ENCODE peak calls at places on chromosome 20, in six cellular contexts. J, M, T, H, B and Z are unnamed samples.

GRCh38 chr20:59181936-59182335 is 18.3 kb downstream of the ZNF831 start:
- DNase-seq in J (no peak), M (no peak), T (no peak), H (no peak), B (no peak), Z (no peak)

GRCh38 chr20:8272758-8273157 is 140.7 kb downstream of the PLCB1 start:
- DNase-seq in J (no peak), M (no peak), T (peak), H (no peak), B (no peak), Z (no peak)

GRCh38 chr20:59515906-59516209 is 88.5 kb upstream of the PHACTR3 start:
- DNase-seq in J (no peak), M (no peak), T (no peak), H (no peak), B (no peak), Z (no peak)

GRCh38 chr20:12112089-12112474 is 194.4 kb downstream of the BTBD3 start:
- DNase-seq in J (no peak), M (no peak), T (no peak), H (no peak), B (no peak), Z (no peak)

GRCh38 chr20:46195264-46196038 is 77.3 kb downstream of the CD40 start:
- DNase-seq in J (no peak), M (no peak), T (no peak), H (no peak), B (no peak), Z (no peak)

GRCh38 chr20:43507150-43508080 is at the start of gene L3MBTL1:
- DNase-seq in J (peak), M (no peak), T (no peak), H (no peak), B (peak), Z (peak)

GRCh38 chr20:16314722-16315121 is 258.5 kb downstream of the KIF16B start:
- DNase-seq in J (no peak), M (no peak), T (no peak), H (no peak), B (no peak), Z (no peak)

GRCh38 chr20:2559641-2560040 is 23.3 kb downstream of the TMC2 start:
- DNase-seq in J (no peak), M (no peak), T (no peak), H (no peak), B (no peak), Z (no peak)

GRCh38 chr20:49140411-49140810 is 47.7 kb downstream of the STAU1 start:
- DNase-seq in J (no peak), M (no peak), T (no peak), H (no peak), B (no peak), Z (no peak)

GRCh38 chr20:57450419-57450818 is 59.2 kb downstream of the RBM38 start:
- DNase-seq in J (no peak), M (no peak), T (peak), H (no peak), B (peak), Z (no peak)

GRCh38 chr20:51020657-51021056 is 2.2 kb downstream of the KCNG1 start:
- DNase-seq in J (no peak), M (no peak), T (no peak), H (no peak), B (no peak), Z (no peak)

GRCh38 chr20:20366896-20367680 is 816 bp upstream of the INSM1 start:
- DNase-seq in J (no peak), M (no peak), T (no peak), H (no peak), B (no peak), Z (peak)

GRCh38 chr20:6169251-6169650 is 46.4 kb upstream of the FERMT1 start:
- DNase-seq in J (no peak), M (no peak), T (no peak), H (no peak), B (no peak), Z (no peak)

GRCh38 chr20:45037050-45037449 is 63.9 kb downstream of the KCNS1 start:
- DNase-seq in J (no peak), M (peak), T (no peak), H (no peak), B (no peak), Z (no peak)

GRCh38 chr20:50027611-50028105 is 44.9 kb downstream of the SNAI1 start:
- DNase-seq in J (no peak), M (no peak), T (no peak), H (no peak), B (no peak), Z (no peak)

GRCh38 chr20:62734336-62734735 is 25.7 kb downstream of the NTSR1 start:
- DNase-seq in J (no peak), M (no peak), T (no peak), H (no peak), B (no peak), Z (no peak)

GRCh38 chr20:35302421-35303335 is 10.5 kb upstream of the FAM83C start:
- DNase-seq in J (no peak), M (no peak), T (no peak), H (no peak), B (no peak), Z (no peak)

GRCh38 chr20:53186630-53187029 is 214.5 kb downstream of the TSHZ2 start:
- DNase-seq in J (no peak), M (no peak), T (no peak), H (no peak), B (no peak), Z (no peak)

GRCh38 chr20:31916724-31917123 is 35.1 kb downstream of the PDRG1 start:
- DNase-seq in J (no peak), M (no peak), T (no peak), H (no peak), B (no peak), Z (no peak)

GRCh38 chr20:59178983-59179595 is 15.5 kb downstream of the ZNF831 start:
- DNase-seq in J (no peak), M (no peak), T (no peak), H (no peak), B (no peak), Z (no peak)

GRCh38 chr20:25197173-25197869 is 1.8 kb downstream of the ENTPD6 start:
- DNase-seq in J (no peak), M (no peak), T (no peak), H (no peak), B (peak), Z (peak)

GRCh38 chr20:60372822-60373221 is 414.6 kb downstream of the CDH26 start:
- DNase-seq in J (no peak), M (no peak), T (no peak), H (no peak), B (no peak), Z (no peak)

GRCh38 chr20:52572687-52573086 is 381.1 kb upstream of the ZFP64 start:
- DNase-seq in J (no peak), M (no peak), T (no peak), H (no peak), B (no peak), Z (no peak)

GRCh38 chr20:24966317-24967012 is 17.4 kb downstream of the CST7 start:
- DNase-seq in J (no peak), M (no peak), T (no peak), H (no peak), B (no peak), Z (no peak)

GRCh38 chr20:10579942-10580341 is 93.9 kb downstream of the JAG1 start:
- DNase-seq in J (no peak), M (no peak), T (no peak), H (no peak), B (no peak), Z (no peak)

GRCh38 chr20:15379897-15380296 is 1042.5 kb upstream of the FLRT3 start:
- DNase-seq in J (no peak), M (no peak), T (no peak), H (no peak), B (no peak), Z (no peak)

GRCh38 chr20:12673352-12673751 is 335.4 kb upstream of the SPTLC3 start:
- DNase-seq in J (no peak), M (no peak), T (no peak), H (no peak), B (no peak), Z (no peak)

GRCh38 chr20:24977797-24978196 is 14.8 kb downstream of the APMAP start:
- DNase-seq in J (no peak), M (no peak), T (no peak), H (no peak), B (no peak), Z (no peak)